ENCODE peak calls at places on chromosome 14, in nine cellular contexts. P, A, M, J, Y, E, Z, N and U are unnamed samples.

GRCh38 chr14:68788275-68789001 is 4.4 kb downstream of the ZFP36L1 start:
- DNase-seq in P (no peak), A (no peak), M (no peak), J (no peak), Y (no peak), E (no peak), Z (no peak), N (no peak), U (no peak)

GRCh38 chr14:93997082-93997481 is at the start of gene CCDC197:
- DNase-seq in P (no peak), A (no peak), M (no peak), J (no peak), Y (no peak), E (no peak), Z (no peak), N (no peak), U (no peak)

GRCh38 chr14:104277416-104278213 is 139.2 kb downstream of the KIF26A start:
- DNase-seq in P (peak; percentile 4), A (peak; percentile 3), M (no peak), J (no peak), Y (peak; percentile 19), E (no peak), Z (no peak), N (no peak), U (peak; percentile 4)

GRCh38 chr14:70789361-70789760 is 20.0 kb downstream of the MAP3K9 start:
- DNase-seq in P (no peak), A (no peak), M (no peak), J (no peak), Y (no peak), E (no peak), Z (peak; percentile 66), N (peak; percentile 56), U (no peak)

GRCh38 chr14:93941293-93941910 is 14.3 kb downstream of the FAM181A start:
- DNase-seq in P (no peak), A (no peak), M (no peak), J (no peak), Y (no peak), E (no peak), Z (no peak), N (peak; percentile 90), U (no peak)

GRCh38 chr14:53663709-53664108 is 292.9 kb downstream of the BMP4 start:
- DNase-seq in P (peak; percentile 11), A (no peak), M (no peak), J (no peak), Y (peak; percentile 64), E (no peak), Z (no peak), N (peak; percentile 81), U (no peak)

GRCh38 chr14:101731187-101732080 is 30.1 kb upstream of the PPP2R5C start:
- DNase-seq in P (peak; percentile 92), A (peak; percentile 66), M (peak; percentile 77), J (peak; percentile 48), Y (peak; percentile 84), E (peak; percentile 56), Z (peak; percentile 88), N (no peak), U (no peak)

GRCh38 chr14:74510211-74510931 is 16.8 kb downstream of the ISCA2 start:
- DNase-seq in P (no peak), A (no peak), M (no peak), J (no peak), Y (peak; percentile 47), E (no peak), Z (peak; percentile 20), N (no peak), U (no peak)

GRCh38 chr14:33210304-33210703 is 271.6 kb downstream of the NPAS3 start:
- DNase-seq in P (no peak), A (no peak), M (no peak), J (peak; percentile 35), Y (no peak), E (peak; percentile 60), Z (no peak), N (peak; percentile 74), U (no peak)

GRCh38 chr14:31405599-31406251 is 14.6 kb downstream of the HEATR5A start:
- DNase-seq in P (no peak), A (no peak), M (no peak), J (no peak), Y (no peak), E (no peak), Z (no peak), N (no peak), U (no peak)

GRCh38 chr14:95480109-95480886 is 36.2 kb downstream of the SYNE3 start:
- DNase-seq in P (peak; percentile 38), A (peak; percentile 72), M (peak; percentile 31), J (no peak), Y (no peak), E (no peak), Z (no peak), N (no peak), U (no peak)

GRCh38 chr14:77301103-77301502 is 19.6 kb downstream of the POMT2 start:
- DNase-seq in P (peak; percentile 83), A (peak; percentile 84), M (peak; percentile 56), J (peak; percentile 54), Y (peak; percentile 88), E (peak; percentile 94), Z (peak; percentile 61), N (peak; percentile 77), U (peak; percentile 87)

GRCh38 chr14:75648066-75648838 is 12.4 kb downstream of the ERG28 start:
- DNase-seq in P (no peak), A (peak; percentile 18), M (no peak), J (no peak), Y (no peak), E (no peak), Z (peak; percentile 70), N (peak; percentile 92), U (no peak)

GRCh38 chr14:54356172-54356571 is 40.6 kb upstream of the CDKN3 start:
- DNase-seq in P (no peak), A (no peak), M (no peak), J (no peak), Y (no peak), E (no peak), Z (no peak), N (peak; percentile 93), U (no peak)

GRCh38 chr14:56004323-56004722 is 113.9 kb upstream of the PELI2 start:
- DNase-seq in P (no peak), A (no peak), M (no peak), J (no peak), Y (no peak), E (peak; percentile 39), Z (no peak), N (no peak), U (no peak)

GRCh38 chr14:50397461-50398196 is 948 bp upstream of the CDKL1 start:
- DNase-seq in P (peak; percentile 34), A (peak; percentile 32), M (no peak), J (no peak), Y (no peak), E (peak; percentile 58), Z (no peak), N (peak; percentile 63), U (peak; percentile 49)

GRCh38 chr14:33068626-33069025 is 129.9 kb downstream of the NPAS3 start:
- DNase-seq in P (no peak), A (no peak), M (no peak), J (no peak), Y (no peak), E (no peak), Z (no peak), N (no peak), U (no peak)

DNA sequence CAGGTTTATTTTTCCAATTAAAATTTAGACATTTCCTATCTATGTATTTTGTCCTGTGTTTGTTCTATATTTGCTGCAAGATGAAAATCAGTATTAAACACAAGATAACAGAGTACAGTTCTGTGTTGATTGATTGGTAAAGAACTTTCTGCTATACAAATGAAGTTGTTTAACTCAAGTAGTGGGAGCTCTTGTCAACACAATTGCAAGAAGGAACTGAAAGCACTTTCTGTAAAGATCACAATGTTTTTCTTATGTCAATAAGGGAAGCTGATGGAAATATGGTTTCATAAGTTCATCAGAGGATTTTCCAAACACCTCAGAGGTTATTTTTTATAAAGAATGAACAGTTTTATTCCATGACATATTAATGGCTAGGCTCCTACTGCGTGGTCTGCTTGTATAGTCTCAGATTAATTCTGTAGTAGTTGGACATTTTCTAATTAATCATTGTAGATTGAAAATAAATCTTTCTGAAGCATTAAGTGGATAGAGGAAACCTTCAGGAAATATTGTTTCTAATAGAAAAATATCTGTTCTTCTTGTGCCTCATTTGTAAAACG is 379.5 kb downstream of the LRFN5 start:
- DNase-seq in P (no peak), A (no peak), M (no peak), J (no peak), Y (no peak), E (no peak), Z (no peak), N (no peak), U (no peak)
- H3K4me1 ChIP-seq in P (no peaks in the 10 kb centered on the region), A (no peaks in the 10 kb centered on the region), M (no peaks in the 10 kb centered on the region), J (no peaks in the 10 kb centered on the region), Y (no peaks in the 10 kb centered on the region), E (peaks cover 23% of the 10 kb centered on the region), Z (no peaks in the 10 kb centered on the region), N (no peaks in the 10 kb centered on the region), U (no peaks in the 10 kb centered on the region)

GRCh38 chr14:106792543-106792942 is 1266.2 kb downstream of the TMEM121 start:
- DNase-seq in P (no peak), A (no peak), M (no peak), J (no peak), Y (no peak), E (no peak), Z (no peak), N (no peak), U (no peak)
- H3K9me3 ChIP-seq in P (no peaks in the 10 kb centered on the region), A (no peaks in the 10 kb centered on the region), M (no peaks in the 10 kb centered on the region), J (no peaks in the 10 kb centered on the region), Y (peaks cover 59% of the 10 kb centered on the region), E (no peaks in the 10 kb centered on the region), Z (no peaks in the 10 kb centered on the region), N (no peaks in the 10 kb centered on the region), U (no peaks in the 10 kb centered on the region)

GRCh38 chr14:102944448-102945330 is 22.2 kb downstream of the AMN start:
- DNase-seq in P (no peak), A (no peak), M (no peak), J (no peak), Y (no peak), E (no peak), Z (peak; percentile 28), N (no peak), U (no peak)
- H3K4me1 ChIP-seq in P (peaks cover 8% of the 10 kb centered on the region), A (no peaks in the 10 kb centered on the region), M (no peaks in the 10 kb centered on the region), J (peaks cover 8% of the 10 kb centered on the region), Y (no peaks in the 10 kb centered on the region), E (peaks cover 55% of the 10 kb centered on the region), Z (peaks cover 14% of the 10 kb centered on the region), N (peaks cover 5% of the 10 kb centered on the region), U (peaks cover 14% of the 10 kb centered on the region)

GRCh38 chr14:105854600-105855245 is 328.3 kb downstream of the TMEM121 start:
- DNase-seq in P (peak; percentile 5), A (no peak), M (peak; percentile 15), J (peak; percentile 2), Y (peak; percentile 11), E (no peak), Z (peak; percentile 39), N (no peak), U (no peak)

GRCh38 chr14:105853907-105854599 is 327.7 kb downstream of the TMEM121 start:
- DNase-seq in P (peak; percentile 6), A (no peak), M (no peak), J (peak; percentile 1), Y (no peak), E (no peak), Z (peak; percentile 39), N (no peak), U (no peak)

GRCh38 chr14:105852378-105853088 is 326.1 kb downstream of the TMEM121 start:
- DNase-seq in P (peak; percentile 5), A (peak; percentile 2), M (peak; percentile 18), J (peak; percentile 2), Y (peak; percentile 10), E (no peak), Z (peak; percentile 38), N (no peak), U (peak; percentile 35)

GRCh38 chr14:105851716-105852377 is 325.5 kb downstream of the TMEM121 start:
- DNase-seq in P (peak; percentile 4), A (peak; percentile 2), M (peak; percentile 15), J (no peak), Y (no peak), E (no peak), Z (peak; percentile 39), N (no peak), U (no peak)

GRCh38 chr14:105853089-105853906 is 326.9 kb downstream of the TMEM121 start:
- DNase-seq in P (peak; percentile 7), A (no peak), M (peak; percentile 15), J (peak; percentile 2), Y (peak; percentile 12), E (no peak), Z (peak; percentile 42), N (no peak), U (peak; percentile 95)
- H3K9me3 ChIP-seq in P (no peaks in the 10 kb centered on the region), A (no peaks in the 10 kb centered on the region), M (no peaks in the 10 kb centered on the region), J (no peaks in the 10 kb centered on the region), Y (peaks cover 92% of the 10 kb centered on the region), E (no peaks in the 10 kb centered on the region), Z (no peaks in the 10 kb centered on the region), N (no peaks in the 10 kb centered on the region), U (no peaks in the 10 kb centered on the region)